ENCODE peak calls at places on chromosomes 5 and 9, in eight cellular contexts. One of them, this sample, is unnamed.

GRCh38 chr5:84287964-84288363 is 96.7 kb downstream of the EDIL3 start:
- DNase-seq in fibroblast of mammary gland: peak; percentile 85
- DNase-seq in Panc1: no peak
- DNase-seq in endothelial cell: no peak
- DNase-seq in kidney: no peak
- DNase-seq in GM23338: no peak
- DNase-seq in MM.1S: peak; percentile 30
- DNase-seq in GM20000: no peak
- DNase-seq in this sample: no peak

GRCh38 chr5:128199104-128199503 is 115.5 kb downstream of the SLC12A2 start:
- DNase-seq in GM20000: no peak
- DNase-seq in fibroblast of mammary gland: peak; percentile 68
- DNase-seq in Panc1: peak; percentile 48
- DNase-seq in kidney: no peak
- DNase-seq in MM.1S: no peak
- DNase-seq in endothelial cell: no peak
- DNase-seq in GM23338: no peak
- DNase-seq in this sample: no peak

GRCh38 chr5:135446186-135446585 is 962 bp downstream of the DCANP1 start:
- DNase-seq in endothelial cell: no peak
- DNase-seq in GM23338: no peak
- DNase-seq in MM.1S: no peak
- DNase-seq in GM20000: no peak
- DNase-seq in Panc1: no peak
- DNase-seq in fibroblast of mammary gland: no peak
- DNase-seq in kidney: no peak
- DNase-seq in this sample: no peak

GRCh38 chr9:131423171-131423581 is 29.3 kb downstream of the PRRC2B start:
- DNase-seq in Panc1: no peak
- DNase-seq in kidney: peak; percentile 93
- DNase-seq in fibroblast of mammary gland: peak; percentile 82
- DNase-seq in GM23338: peak; percentile 75
- DNase-seq in endothelial cell: peak; percentile 48
- DNase-seq in MM.1S: no peak
- DNase-seq in GM20000: peak; percentile 42
- DNase-seq in this sample: no peak

GRCh38 chr5:180908400-180908799 is 9.4 kb downstream of the BTNL8 start:
- DNase-seq in kidney: no peak
- DNase-seq in Panc1: no peak
- DNase-seq in GM20000: no peak
- DNase-seq in endothelial cell: no peak
- DNase-seq in GM23338: no peak
- DNase-seq in MM.1S: no peak
- DNase-seq in fibroblast of mammary gland: no peak
- DNase-seq in this sample: no peak

GRCh38 chr5:54538156-54538555 is 20.6 kb downstream of the SNX18 start:
- DNase-seq in Panc1: no peak
- DNase-seq in GM20000: no peak
- DNase-seq in endothelial cell: no peak
- DNase-seq in GM23338: no peak
- DNase-seq in kidney: no peak
- DNase-seq in MM.1S: no peak
- DNase-seq in fibroblast of mammary gland: no peak
- DNase-seq in this sample: no peak

GRCh38 chr5:636951-637350 is 24.8 kb downstream of the CEP72 start:
- DNase-seq in fibroblast of mammary gland: no peak
- DNase-seq in MM.1S: no peak
- DNase-seq in GM20000: no peak
- DNase-seq in endothelial cell: no peak
- DNase-seq in Panc1: no peak
- DNase-seq in GM23338: no peak
- DNase-seq in kidney: no peak
- DNase-seq in this sample: no peak

GRCh38 chr5:111703662-111704061 is 53.3 kb downstream of the NREP start:
- DNase-seq in MM.1S: peak; percentile 88
- DNase-seq in Panc1: no peak
- DNase-seq in fibroblast of mammary gland: no peak
- DNase-seq in kidney: no peak
- DNase-seq in GM20000: peak; percentile 67
- DNase-seq in endothelial cell: no peak
- DNase-seq in GM23338: no peak
- DNase-seq in this sample: peak; percentile 35

GRCh38 chr9:116166713-116167112 is 13.1 kb downstream of the PAPPA start:
- DNase-seq in GM20000: no peak
- DNase-seq in endothelial cell: no peak
- DNase-seq in kidney: no peak
- DNase-seq in Panc1: no peak
- DNase-seq in GM23338: peak; percentile 52
- DNase-seq in fibroblast of mammary gland: no peak
- DNase-seq in MM.1S: no peak
- DNase-seq in this sample: no peak
- TF ChIP-seq CTCF in GM20000: peak; percentile 16
- TF ChIP-seq CTCF in endothelial cell: peak; percentile 15
- TF ChIP-seq CTCF in kidney: no peak
- TF ChIP-seq CTCF in Panc1: peak; percentile 8
- TF ChIP-seq CTCF in GM23338: peak; percentile 55
- TF ChIP-seq CTCF in fibroblast of mammary gland: peak; percentile 37
- TF ChIP-seq CTCF in MM.1S: peak; percentile 16
- TF ChIP-seq CTCF in this sample: peak; percentile 32

DNA sequence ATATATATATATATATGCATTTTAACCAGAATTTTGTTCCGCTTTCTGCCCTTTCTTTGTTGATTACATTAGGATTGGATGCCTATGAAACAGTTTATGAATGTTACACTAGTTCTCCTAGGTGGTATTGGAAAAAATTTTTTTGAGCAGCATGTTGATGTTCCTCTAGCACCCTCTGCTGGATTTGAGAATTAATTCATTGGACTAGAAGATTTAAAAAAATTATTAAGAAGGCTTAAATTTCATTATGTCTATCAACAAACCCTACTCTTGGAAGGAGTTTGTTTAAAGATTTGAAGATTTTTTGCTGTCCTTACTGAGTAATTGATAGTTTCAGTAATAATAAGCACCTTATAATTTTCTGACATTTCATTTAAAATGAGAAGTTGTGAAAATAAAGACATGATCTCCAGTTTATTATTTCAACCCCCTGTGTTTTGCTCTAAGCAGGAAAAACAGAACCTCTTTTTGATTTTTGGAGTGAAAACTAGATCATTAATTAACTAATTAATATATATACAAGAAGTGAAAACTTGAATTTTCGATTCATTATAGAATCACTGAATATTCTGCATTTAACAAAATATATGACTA is 89.6 kb downstream of the CCDC171 start:
- DNase-seq in GM20000: peak; percentile 39
- DNase-seq in GM23338: peak; percentile 62
- DNase-seq in Panc1: no peak
- DNase-seq in kidney: no peak
- DNase-seq in fibroblast of mammary gland: peak; percentile 60
- DNase-seq in endothelial cell: no peak
- DNase-seq in MM.1S: peak; percentile 14
- DNase-seq in this sample: peak; percentile 38
- TF ChIP-seq CTCF in GM20000: peak; percentile 16
- TF ChIP-seq CTCF in GM23338: peak; percentile 53
- TF ChIP-seq CTCF in Panc1: peak; percentile 25
- TF ChIP-seq CTCF in kidney: peak; percentile 34
- TF ChIP-seq CTCF in fibroblast of mammary gland: peak; percentile 56
- TF ChIP-seq CTCF in endothelial cell: peak; percentile 67
- TF ChIP-seq CTCF in MM.1S: peak; percentile 29
- TF ChIP-seq CTCF in this sample: peak; percentile 46

GRCh38 chr9:137162505-137163100 is 7.2 kb downstream of the LRRC26 start:
- DNase-seq in MM.1S: no peak
- DNase-seq in fibroblast of mammary gland: no peak
- DNase-seq in GM20000: peak; percentile 73
- DNase-seq in GM23338: peak; percentile 61
- DNase-seq in endothelial cell: no peak
- DNase-seq in kidney: no peak
- DNase-seq in Panc1: no peak
- DNase-seq in this sample: no peak
- TF ChIP-seq CTCF in MM.1S: no peak
- TF ChIP-seq CTCF in fibroblast of mammary gland: no peak
- TF ChIP-seq CTCF in GM20000: no peak
- TF ChIP-seq CTCF in GM23338: peak; percentile 23
- TF ChIP-seq CTCF in endothelial cell: no peak
- TF ChIP-seq CTCF in kidney: peak; percentile 22
- TF ChIP-seq CTCF in Panc1: no peak
- TF ChIP-seq CTCF in this sample: peak; percentile 16

GRCh38 chr5:66306844-66307315 is 162.8 kb downstream of the SREK1 start:
- DNase-seq in kidney: no peak
- DNase-seq in endothelial cell: no peak
- DNase-seq in GM23338: no peak
- DNase-seq in GM20000: no peak
- DNase-seq in fibroblast of mammary gland: peak; percentile 1
- DNase-seq in Panc1: no peak
- DNase-seq in MM.1S: no peak
- DNase-seq in this sample: no peak
- TF ChIP-seq CTCF in kidney: no peak
- TF ChIP-seq CTCF in endothelial cell: no peak
- TF ChIP-seq CTCF in GM23338: no peak
- TF ChIP-seq CTCF in GM20000: no peak
- TF ChIP-seq CTCF in fibroblast of mammary gland: no peak
- TF ChIP-seq CTCF in Panc1: no peak
- TF ChIP-seq CTCF in MM.1S: no peak
- TF ChIP-seq CTCF in this sample: no peak

GRCh38 chr5:141155540-141156374 is 5.9 kb downstream of the PCDHB6 start:
- DNase-seq in kidney: no peak
- DNase-seq in GM20000: no peak
- DNase-seq in MM.1S: no peak
- DNase-seq in GM23338: peak; percentile 86
- DNase-seq in fibroblast of mammary gland: no peak
- DNase-seq in Panc1: no peak
- DNase-seq in endothelial cell: peak; percentile 44
- DNase-seq in this sample: no peak
- TF ChIP-seq CTCF in kidney: no peak
- TF ChIP-seq CTCF in GM20000: no peak
- TF ChIP-seq CTCF in MM.1S: peak; percentile 43
- TF ChIP-seq CTCF in GM23338: peak; percentile 81
- TF ChIP-seq CTCF in fibroblast of mammary gland: no peak
- TF ChIP-seq CTCF in Panc1: peak; percentile 84
- TF ChIP-seq CTCF in endothelial cell: peak; percentile 79
- TF ChIP-seq CTCF in this sample: no peak

GRCh38 chr5:107523019-107523680 is 147.6 kb downstream of the EFNA5 start:
- DNase-seq in Panc1: no peak
- DNase-seq in MM.1S: no peak
- DNase-seq in GM23338: no peak
- DNase-seq in kidney: no peak
- DNase-seq in GM20000: no peak
- DNase-seq in endothelial cell: no peak
- DNase-seq in fibroblast of mammary gland: no peak
- DNase-seq in this sample: no peak
- TF ChIP-seq CTCF in Panc1: no peak
- TF ChIP-seq CTCF in MM.1S: no peak
- TF ChIP-seq CTCF in GM23338: no peak
- TF ChIP-seq CTCF in kidney: no peak
- TF ChIP-seq CTCF in GM20000: no peak
- TF ChIP-seq CTCF in endothelial cell: no peak
- TF ChIP-seq CTCF in fibroblast of mammary gland: no peak
- TF ChIP-seq CTCF in this sample: no peak

DNA sequence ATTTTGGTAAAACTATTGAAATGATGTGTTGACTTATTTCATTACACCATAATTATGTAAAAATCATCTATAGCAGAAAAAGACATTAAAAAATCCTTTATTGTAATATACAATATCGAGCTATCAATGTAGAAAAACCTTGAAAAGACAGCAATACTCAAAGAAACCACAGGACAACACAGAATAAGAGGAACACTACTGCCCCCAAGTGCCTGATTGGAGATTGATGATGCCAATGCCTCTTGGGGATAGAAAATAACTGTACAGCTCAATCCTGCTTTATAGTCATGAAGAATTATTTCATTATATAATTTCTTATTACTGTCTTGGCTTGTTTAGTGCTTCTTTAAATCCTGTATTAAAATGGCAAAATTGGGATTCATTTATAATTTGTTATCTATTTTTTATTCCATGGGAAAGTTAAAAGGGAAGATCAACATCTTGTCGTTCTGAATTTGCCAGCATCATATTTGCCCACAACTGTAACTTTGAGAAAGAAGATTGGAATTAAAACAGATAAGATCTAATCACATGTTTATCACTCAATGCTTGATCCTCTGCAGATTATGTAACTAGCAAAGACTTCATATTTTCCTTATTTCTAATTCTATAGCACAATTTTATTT is 337.5 kb downstream of the CDH9 start:
- DNase-seq in MM.1S: peak; percentile 61
- DNase-seq in endothelial cell: peak; percentile 60
- DNase-seq in GM23338: peak; percentile 75
- DNase-seq in GM20000: peak; percentile 20
- DNase-seq in Panc1: peak; percentile 43
- DNase-seq in fibroblast of mammary gland: peak; percentile 10
- DNase-seq in kidney: no peak
- DNase-seq in this sample: peak; percentile 33
- TF ChIP-seq CTCF in MM.1S: peak; percentile 66
- TF ChIP-seq CTCF in endothelial cell: peak; percentile 58
- TF ChIP-seq CTCF in GM23338: peak; percentile 84
- TF ChIP-seq CTCF in GM20000: peak; percentile 34
- TF ChIP-seq CTCF in Panc1: peak; percentile 61
- TF ChIP-seq CTCF in fibroblast of mammary gland: peak; percentile 33
- TF ChIP-seq CTCF in kidney: peak; percentile 36
- TF ChIP-seq CTCF in this sample: peak; percentile 64

GRCh38 chr5:39877479-39877878 is 452.7 kb upstream of the DAB2 start:
- DNase-seq in fibroblast of mammary gland: no peak
- DNase-seq in GM20000: no peak
- DNase-seq in kidney: no peak
- DNase-seq in endothelial cell: no peak
- DNase-seq in Panc1: no peak
- DNase-seq in MM.1S: no peak
- DNase-seq in GM23338: no peak
- DNase-seq in this sample: no peak

GRCh38 chr5:39876146-39876545 is 451.4 kb upstream of the DAB2 start:
- DNase-seq in fibroblast of mammary gland: peak; percentile 25
- DNase-seq in GM23338: no peak
- DNase-seq in MM.1S: no peak
- DNase-seq in GM20000: no peak
- DNase-seq in Panc1: no peak
- DNase-seq in endothelial cell: no peak
- DNase-seq in kidney: no peak
- DNase-seq in this sample: no peak

DNA sequence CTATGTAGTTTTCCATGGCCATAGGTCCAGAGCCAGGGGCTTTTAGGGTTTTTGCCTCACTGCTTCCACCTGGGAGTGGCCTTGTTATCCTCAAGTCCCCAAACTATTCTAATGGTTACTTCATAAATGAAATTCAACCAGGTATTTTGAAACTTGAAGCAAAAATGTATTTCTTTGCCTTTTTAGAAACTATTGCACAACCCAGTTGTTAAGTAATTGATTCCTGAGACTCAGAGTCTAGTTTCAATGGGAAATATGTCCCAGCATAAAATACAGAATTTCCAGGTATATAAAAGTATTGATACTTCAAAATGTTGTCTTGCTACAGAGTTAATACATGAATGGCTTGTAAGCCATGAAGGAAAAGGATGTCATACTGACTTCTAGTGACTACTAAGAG is 456.2 kb upstream of the DAB2 start:
- DNase-seq in fibroblast of mammary gland: no peak
- DNase-seq in MM.1S: no peak
- DNase-seq in GM20000: no peak
- DNase-seq in Panc1: no peak
- DNase-seq in endothelial cell: no peak
- DNase-seq in GM23338: no peak
- DNase-seq in kidney: no peak
- DNase-seq in this sample: no peak
- TF ChIP-seq CTCF in fibroblast of mammary gland: no peak
- TF ChIP-seq CTCF in MM.1S: no peak
- TF ChIP-seq CTCF in GM20000: no peak
- TF ChIP-seq CTCF in Panc1: no peak
- TF ChIP-seq CTCF in endothelial cell: no peak
- TF ChIP-seq CTCF in GM23338: no peak
- TF ChIP-seq CTCF in kidney: no peak
- TF ChIP-seq CTCF in this sample: no peak